ENCODE peak calls at places on chromosomes 1 and 21, in six cellular contexts. K, X, D, U, G and A are unnamed samples.

GRCh38 chr1:26693557-26694184 is 2.1 kb upstream of the ARID1A start:
- DNase-seq in U (no peak), D (no peak), X (no peak), G (no peak), K (no peak), A (no peak)

GRCh38 chr1:228540161-228540917 is 53.2 kb downstream of the RNF187 start:
- DNase-seq in K (no peak), X (no peak), U (no peak), D (no peak), G (no peak), A (no peak)

GRCh38 chr21:45698493-45698947 is 55.0 kb downstream of the PCBP3 start:
- DNase-seq in X (no peak), D (no peak), U (peak), G (peak), K (no peak), A (peak)

GRCh38 chr1:214031267-214031650 is 43.5 kb downstream of the PROX1 start:
- DNase-seq in U (no peak), G (no peak), K (no peak), X (no peak), D (no peak), A (no peak)

GRCh38 chr1:160672118-160672517 is 25.3 kb upstream of the SLAMF1 start:
- DNase-seq in G (no peak), K (no peak), X (no peak), U (no peak), D (peak), A (no peak)

GRCh38 chr1:12454406-12455391 is 163.3 kb downstream of the DHRS3 start:
- DNase-seq in G (no peak), K (no peak), X (no peak), U (peak), D (no peak), A (no peak)

GRCh38 chr1:63855942-63856341 is 82.1 kb downstream of the ROR1 start:
- DNase-seq in U (no peak), K (no peak), G (no peak), X (no peak), D (no peak), A (no peak)

GRCh38 chr1:75166821-75167220 is 32.6 kb downstream of the LHX8 start:
- DNase-seq in U (no peak), X (no peak), D (no peak), G (no peak), K (no peak), A (no peak)

GRCh38 chr21:36756527-36756926 is 57.6 kb downstream of the SIM2 start:
- DNase-seq in G (no peak), U (peak), D (no peak), X (peak), K (no peak), A (no peak)

DNA sequence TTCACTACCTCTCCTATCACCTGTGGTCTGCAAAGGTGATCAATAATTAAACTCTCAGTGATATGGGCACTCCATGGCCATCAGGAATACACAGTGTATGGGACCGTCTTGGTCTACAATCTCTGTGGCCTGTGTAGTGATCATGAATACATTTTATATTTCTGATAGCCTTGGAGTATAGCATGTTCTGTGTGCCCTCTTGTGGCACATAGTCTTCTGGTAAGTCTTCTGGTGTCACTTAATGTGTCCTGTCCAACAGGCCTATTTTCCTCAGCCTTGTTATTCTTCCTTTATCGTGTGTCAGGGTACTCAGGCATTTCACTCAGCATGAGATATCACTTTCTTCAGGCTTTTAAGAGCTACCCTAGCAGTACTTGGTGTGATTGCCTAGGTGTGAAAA is 393.6 kb downstream of the AGBL4 start:
- DNase-seq in U (peak), D (no peak), X (no peak), K (no peak), G (no peak), A (no peak)
- H3K4me3 ChIP-seq in U (no peak), D (no peak), X (no peak), K (no peak), G (no peak), A (no peak)

GRCh38 chr1:148372731-148373130 is 110.4 kb downstream of the PPIAL4G start:
- DNase-seq in D (peak), G (no peak), X (no peak), U (peak), K (no peak), A (no peak)
- TF ChIP-seq CTCF in D (no peak), G (no peak), X (no peak), U (no peak), K (no peak), A (no peak)

DNA sequence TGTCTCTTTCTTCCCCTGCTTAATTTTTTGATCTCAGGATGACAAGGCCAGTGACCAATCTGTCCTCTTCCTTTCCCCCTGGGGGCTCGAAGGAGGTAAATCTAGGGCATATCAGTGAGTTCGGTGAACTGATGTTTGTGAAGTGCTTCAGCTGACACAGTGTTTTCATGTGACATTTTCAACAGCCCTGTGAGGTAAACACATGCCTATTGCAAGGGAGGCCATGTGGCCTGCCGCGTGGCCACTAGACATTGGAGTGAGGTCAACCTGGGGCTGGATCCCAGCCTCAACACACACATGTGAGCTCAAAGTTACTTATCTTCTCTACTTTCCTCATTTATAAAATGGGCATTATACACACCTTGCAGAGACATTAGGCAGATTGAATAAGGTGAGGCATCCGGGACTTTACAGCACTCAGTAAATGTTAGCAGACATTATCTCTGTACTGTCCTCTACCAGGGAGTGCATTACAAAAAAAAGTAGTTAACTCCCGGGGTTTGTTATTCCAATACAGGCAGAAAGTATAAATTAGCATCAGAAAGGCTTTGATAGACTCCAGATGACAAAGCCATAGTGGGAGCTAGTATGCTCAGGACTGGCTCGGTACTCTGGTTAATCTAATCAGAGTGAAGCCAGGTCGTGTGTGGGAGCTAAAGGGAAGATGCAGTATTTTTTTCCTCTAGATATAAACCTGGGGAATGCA is 126.2 kb downstream of the PLPP3 start:
- DNase-seq in D (no peak), U (no peak), G (no peak), K (peak), X (no peak), A (no peak)
- H3K4me3 ChIP-seq in D (no peak), U (no peak), G (no peak), K (no peak), X (no peak), A (no peak)

GRCh38 chr1:58013237-58013636 is 533.3 kb downstream of the OMA1 start:
- DNase-seq in X (no peak), D (no peak), U (no peak), G (no peak), K (no peak), A (no peak)
- TF ChIP-seq CTCF in X (no peak), D (no peak), U (no peak), G (no peak), K (no peak), A (no peak)

DNA sequence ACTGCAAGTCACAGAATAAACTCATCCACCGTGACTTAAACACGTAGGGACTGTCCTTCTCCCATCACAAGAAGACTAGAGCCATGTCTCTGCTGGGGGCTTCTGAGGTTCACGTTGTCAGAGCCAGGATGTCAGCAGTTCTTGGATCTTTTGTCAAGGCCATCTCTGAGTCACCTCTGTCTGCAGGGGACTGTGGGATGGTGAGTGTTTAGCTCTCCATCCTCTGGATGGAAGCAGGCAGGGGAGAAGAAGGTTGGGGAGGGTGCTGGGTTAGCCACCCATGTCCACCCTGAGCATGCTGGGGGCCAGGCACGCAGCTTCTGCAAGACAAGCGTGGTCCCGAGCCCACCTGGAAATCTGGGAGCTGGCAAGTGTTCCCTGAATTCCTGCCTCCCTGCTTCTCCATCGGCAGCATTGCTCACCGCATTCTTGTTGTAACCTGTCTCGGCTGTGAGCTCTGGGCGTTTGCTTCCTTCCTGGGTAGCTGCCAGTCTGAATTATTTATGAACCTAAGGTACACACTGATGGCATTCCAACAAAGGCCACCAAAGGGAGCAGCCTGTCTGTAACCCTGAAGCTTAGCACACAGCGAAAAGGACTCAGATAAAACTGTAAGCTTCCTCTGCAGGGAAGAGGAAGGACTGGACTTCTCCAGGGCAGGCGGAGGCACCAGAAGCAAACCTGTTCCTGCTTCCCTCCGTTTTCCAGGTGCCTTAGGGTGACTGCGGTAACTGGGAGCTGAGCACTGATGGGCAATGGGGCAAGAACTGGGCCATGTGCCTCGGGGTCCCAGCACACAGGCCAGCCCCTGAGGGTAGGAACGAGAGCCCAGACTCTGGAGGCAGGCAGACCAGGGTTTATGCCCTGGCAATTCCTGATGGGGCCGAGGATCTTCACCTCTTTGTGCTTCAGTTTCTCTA is 88.6 kb downstream of the RIPK4 start:
- DNase-seq in U (no peak), G (no peak), K (no peak), X (no peak), D (no peak), A (no peak)
- H3K4me3 ChIP-seq in U (no peak), G (no peak), K (no peak), X (no peak), D (no peak), A (no peak)